ENCODE peak calls at places on chromosomes 16 and 17, in six cellular contexts. One of them, this sample, is unnamed.

GRCh38 chr17:50020841-50021599 is 26.0 kb upstream of the DLX3 start:
- DNase-seq in T-helper 17 cell: no peak
- DNase-seq in activated naive CD8-positive, alpha-beta T cell treated with anti-CD3 and anti-CD28 coated beads for 36 hours: no peak
- DNase-seq in activated T-helper 1 cell treated with Interleukin-2 at 50 U/mL for 16 hours: no peak
- DNase-seq in GM03348: no peak
- DNase-seq in choroid plexus epithelial cell: no peak
- DNase-seq in this sample: no peak

GRCh38 chr16:47732806-47733150 is 271.6 kb downstream of the PHKB start:
- DNase-seq in choroid plexus epithelial cell: peak
- DNase-seq in T-helper 17 cell: no peak
- DNase-seq in activated T-helper 1 cell treated with Interleukin-2 at 50 U/mL for 16 hours: no peak
- DNase-seq in activated naive CD8-positive, alpha-beta T cell treated with anti-CD3 and anti-CD28 coated beads for 36 hours: peak
- DNase-seq in GM03348: peak
- DNase-seq in this sample: no peak

GRCh38 chr17:51651513-51652298 is 391.4 kb downstream of the UTP18 start:
- DNase-seq in choroid plexus epithelial cell: no peak
- DNase-seq in GM03348: no peak
- DNase-seq in activated T-helper 1 cell treated with Interleukin-2 at 50 U/mL for 16 hours: no peak
- DNase-seq in activated naive CD8-positive, alpha-beta T cell treated with anti-CD3 and anti-CD28 coated beads for 36 hours: no peak
- DNase-seq in T-helper 17 cell: no peak
- DNase-seq in this sample: no peak

GRCh38 chr16:30623558-30624283 is 13.5 kb upstream of the ZNF689 start:
- DNase-seq in activated naive CD8-positive, alpha-beta T cell treated with anti-CD3 and anti-CD28 coated beads for 36 hours: no peak
- DNase-seq in choroid plexus epithelial cell: no peak
- DNase-seq in T-helper 17 cell: no peak
- DNase-seq in GM03348: no peak
- DNase-seq in activated T-helper 1 cell treated with Interleukin-2 at 50 U/mL for 16 hours: no peak
- DNase-seq in this sample: no peak

GRCh38 chr17:45110676-45111611 is 21.4 kb downstream of the PLCD3 start:
- DNase-seq in T-helper 17 cell: no peak
- DNase-seq in choroid plexus epithelial cell: peak
- DNase-seq in GM03348: no peak
- DNase-seq in activated T-helper 1 cell treated with Interleukin-2 at 50 U/mL for 16 hours: no peak
- DNase-seq in activated naive CD8-positive, alpha-beta T cell treated with anti-CD3 and anti-CD28 coated beads for 36 hours: no peak
- DNase-seq in this sample: no peak

GRCh38 chr16:27245276-27246231 is 23.0 kb downstream of the NSMCE1 start:
- DNase-seq in activated T-helper 1 cell treated with Interleukin-2 at 50 U/mL for 16 hours: no peak
- DNase-seq in GM03348: peak
- DNase-seq in activated naive CD8-positive, alpha-beta T cell treated with anti-CD3 and anti-CD28 coated beads for 36 hours: peak
- DNase-seq in T-helper 17 cell: no peak
- DNase-seq in choroid plexus epithelial cell: peak
- DNase-seq in this sample: no peak

GRCh38 chr16:78437352-78437968 is 338.0 kb downstream of the WWOX start:
- DNase-seq in activated naive CD8-positive, alpha-beta T cell treated with anti-CD3 and anti-CD28 coated beads for 36 hours: peak
- DNase-seq in activated T-helper 1 cell treated with Interleukin-2 at 50 U/mL for 16 hours: peak
- DNase-seq in choroid plexus epithelial cell: peak
- DNase-seq in T-helper 17 cell: no peak
- DNase-seq in GM03348: peak
- DNase-seq in this sample: peak

GRCh38 chr17:18102640-18103039 is 5.9 kb upstream of the MYO15A start:
- DNase-seq in activated naive CD8-positive, alpha-beta T cell treated with anti-CD3 and anti-CD28 coated beads for 36 hours: no peak
- DNase-seq in GM03348: no peak
- DNase-seq in choroid plexus epithelial cell: no peak
- DNase-seq in activated T-helper 1 cell treated with Interleukin-2 at 50 U/mL for 16 hours: no peak
- DNase-seq in T-helper 17 cell: no peak
- DNase-seq in this sample: no peak

GRCh38 chr16:6027733-6028132 is 930.1 kb upstream of the EEF2KMT start:
- DNase-seq in GM03348: no peak
- DNase-seq in activated naive CD8-positive, alpha-beta T cell treated with anti-CD3 and anti-CD28 coated beads for 36 hours: no peak
- DNase-seq in activated T-helper 1 cell treated with Interleukin-2 at 50 U/mL for 16 hours: no peak
- DNase-seq in choroid plexus epithelial cell: no peak
- DNase-seq in T-helper 17 cell: no peak
- DNase-seq in this sample: no peak

GRCh38 chr17:17983376-17983775 is 10.7 kb downstream of the DRC3 start:
- DNase-seq in activated naive CD8-positive, alpha-beta T cell treated with anti-CD3 and anti-CD28 coated beads for 36 hours: no peak
- DNase-seq in activated T-helper 1 cell treated with Interleukin-2 at 50 U/mL for 16 hours: no peak
- DNase-seq in GM03348: no peak
- DNase-seq in choroid plexus epithelial cell: peak
- DNase-seq in T-helper 17 cell: no peak
- DNase-seq in this sample: no peak

GRCh38 chr16:87416826-87417471 is 24.8 kb downstream of the MAP1LC3B start:
- DNase-seq in activated T-helper 1 cell treated with Interleukin-2 at 50 U/mL for 16 hours: no peak
- DNase-seq in GM03348: peak
- DNase-seq in activated naive CD8-positive, alpha-beta T cell treated with anti-CD3 and anti-CD28 coated beads for 36 hours: no peak
- DNase-seq in choroid plexus epithelial cell: peak
- DNase-seq in T-helper 17 cell: no peak
- DNase-seq in this sample: peak

GRCh38 chr16:5509794-5510193 is 412.2 kb upstream of the EEF2KMT start:
- DNase-seq in T-helper 17 cell: no peak
- DNase-seq in choroid plexus epithelial cell: no peak
- DNase-seq in activated T-helper 1 cell treated with Interleukin-2 at 50 U/mL for 16 hours: no peak
- DNase-seq in GM03348: no peak
- DNase-seq in activated naive CD8-positive, alpha-beta T cell treated with anti-CD3 and anti-CD28 coated beads for 36 hours: no peak
- DNase-seq in this sample: no peak

GRCh38 chr16:28543072-28543471 is 4.3 kb upstream of the NUPR1 start:
- DNase-seq in T-helper 17 cell: no peak
- DNase-seq in choroid plexus epithelial cell: peak
- DNase-seq in GM03348: no peak
- DNase-seq in activated T-helper 1 cell treated with Interleukin-2 at 50 U/mL for 16 hours: no peak
- DNase-seq in activated naive CD8-positive, alpha-beta T cell treated with anti-CD3 and anti-CD28 coated beads for 36 hours: no peak
- DNase-seq in this sample: no peak

GRCh38 chr17:55709984-55710383 is 12.7 kb downstream of the TMEM100 start:
- DNase-seq in choroid plexus epithelial cell: no peak
- DNase-seq in activated naive CD8-positive, alpha-beta T cell treated with anti-CD3 and anti-CD28 coated beads for 36 hours: no peak
- DNase-seq in T-helper 17 cell: no peak
- DNase-seq in activated T-helper 1 cell treated with Interleukin-2 at 50 U/mL for 16 hours: no peak
- DNase-seq in GM03348: no peak
- DNase-seq in this sample: no peak

GRCh38 chr17:51479303-51479702 is 219.0 kb downstream of the UTP18 start:
- DNase-seq in activated naive CD8-positive, alpha-beta T cell treated with anti-CD3 and anti-CD28 coated beads for 36 hours: no peak
- DNase-seq in T-helper 17 cell: no peak
- DNase-seq in activated T-helper 1 cell treated with Interleukin-2 at 50 U/mL for 16 hours: no peak
- DNase-seq in GM03348: no peak
- DNase-seq in choroid plexus epithelial cell: no peak
- DNase-seq in this sample: no peak

GRCh38 chr17:77445908-77446535 is 305.3 kb downstream of the SEC14L1 start:
- DNase-seq in activated naive CD8-positive, alpha-beta T cell treated with anti-CD3 and anti-CD28 coated beads for 36 hours: peak
- DNase-seq in T-helper 17 cell: peak
- DNase-seq in choroid plexus epithelial cell: peak
- DNase-seq in activated T-helper 1 cell treated with Interleukin-2 at 50 U/mL for 16 hours: peak
- DNase-seq in GM03348: no peak
- DNase-seq in this sample: no peak

GRCh38 chr16:3856367-3857141 is 24.0 kb downstream of the CREBBP start:
- DNase-seq in activated T-helper 1 cell treated with Interleukin-2 at 50 U/mL for 16 hours: no peak
- DNase-seq in choroid plexus epithelial cell: no peak
- DNase-seq in T-helper 17 cell: no peak
- DNase-seq in activated naive CD8-positive, alpha-beta T cell treated with anti-CD3 and anti-CD28 coated beads for 36 hours: no peak
- DNase-seq in GM03348: no peak
- DNase-seq in this sample: no peak

GRCh38 chr17:74282587-74283370 is 8.7 kb downstream of the DNAI2 start:
- DNase-seq in T-helper 17 cell: peak
- DNase-seq in GM03348: no peak
- DNase-seq in choroid plexus epithelial cell: no peak
- DNase-seq in activated T-helper 1 cell treated with Interleukin-2 at 50 U/mL for 16 hours: peak
- DNase-seq in activated naive CD8-positive, alpha-beta T cell treated with anti-CD3 and anti-CD28 coated beads for 36 hours: peak
- DNase-seq in this sample: no peak

GRCh38 chr17:59842901-59843652 is 49.7 kb downstream of the TUBD1 start:
- DNase-seq in activated T-helper 1 cell treated with Interleukin-2 at 50 U/mL for 16 hours: no peak
- DNase-seq in GM03348: no peak
- DNase-seq in choroid plexus epithelial cell: peak
- DNase-seq in T-helper 17 cell: no peak
- DNase-seq in activated naive CD8-positive, alpha-beta T cell treated with anti-CD3 and anti-CD28 coated beads for 36 hours: peak
- DNase-seq in this sample: no peak

This sample was measured in GM20000.